ENCODE peak calls at places on chromosomes 1 and 21, in four cellular contexts. G is PC-3; Z is activated CD8-positive, alpha-beta T cell treated with anti-CD3 and anti-CD28 coated beads, Interleukin-2, amount 10 ng/mL, durations not matched to agents 7 days and 5 days; A is T-helper 17 cell. D is an unnamed sample.

GRCh38 chr1:47839460-47839760 is 157.8 kb downstream of the TRABD2B start:
- ATAC-seq in A (no peak), G (no peak), Z (no peak), D (no peak)

GRCh38 chr1:93798301-93798700 is 80.7 kb downstream of the DNTTIP2 start:
- ATAC-seq in G (peak), A (no peak), Z (no peak), D (peak)

GRCh38 chr1:155479205-155479604 is 83.4 kb downstream of the ASH1L start:
- ATAC-seq in G (no peak), A (no peak), Z (no peak), D (peak)

GRCh38 chr1:175195281-175195680 is 2.7 kb upstream of the KIAA0040 start:
- ATAC-seq in A (no peak), Z (no peak), G (no peak), D (no peak)

GRCh38 chr1:64051801-64052200 is 151.6 kb upstream of the UBE2U start:
- ATAC-seq in A (no peak), Z (no peak), G (no peak), D (no peak)

GRCh38 chr1:41365772-41366427 is 4.7 kb downstream of the FOXO6 start:
- ATAC-seq in A (peak), G (no peak), Z (no peak), D (peak)

GRCh38 chr1:227315500-227316346 is 2.6 kb downstream of the CDC42BPA start:
- ATAC-seq in G (no peak), A (no peak), Z (no peak), D (peak)

GRCh38 chr1:67500413-67500959 is 70.3 kb upstream of the SERBP1 start:
- ATAC-seq in G (peak), Z (peak), A (peak), D (peak)

GRCh38 chr21:39110431-39110830 is 72.8 kb downstream of the PSMG1 start:
- ATAC-seq in Z (no peak), A (no peak), G (no peak), D (no peak)

GRCh38 chr1:176603696-176604095 is 140.7 kb downstream of the PAPPA2 start:
- ATAC-seq in A (no peak), Z (no peak), G (no peak), D (no peak)

GRCh38 chr1:84442256-84442655 is 36.8 kb upstream of the RPF1 start:
- ATAC-seq in G (peak), A (peak), Z (peak), D (peak)

GRCh38 chr1:31768407-31768806 is 4.3 kb upstream of the ADGRB2 start:
- ATAC-seq in G (no peak), Z (no peak), A (no peak), D (no peak)

GRCh38 chr1:182357177-182357576 is 34.4 kb downstream of the GLUL start:
- ATAC-seq in A (no peak), Z (no peak), G (no peak), D (no peak)

GRCh38 chr1:221726331-221726692 is 15.6 kb downstream of the DUSP10 start:
- ATAC-seq in G (no peak), Z (peak), A (peak), D (no peak)

GRCh38 chr1:36136535-36136934 is 11.5 kb upstream of the COL8A2 start:
- ATAC-seq in A (no peak), G (peak), Z (no peak), D (peak)

GRCh38 chr1:198542632-198543031 is 2.2 kb upstream of the ATP6V1G3 start:
- ATAC-seq in G (no peak), Z (no peak), A (no peak), D (no peak)

GRCh38 chr1:229758101-229759036 is 132.3 kb downstream of the URB2 start:
- ATAC-seq in Z (no peak), G (no peak), A (no peak), D (no peak)

GRCh38 chr1:26790551-26790953 is 2.8 kb downstream of the PIGV start:
- ATAC-seq in A (no peak), G (no peak), Z (no peak), D (no peak)

GRCh38 chr1:192225713-192226112 is 67.5 kb downstream of the RGS18 start:
- ATAC-seq in A (no peak), Z (no peak), G (no peak), D (no peak)

GRCh38 chr21:34517491-34518245 is 5.7 kb upstream of the KCNE1 start:
- ATAC-seq in A (peak), Z (peak), G (peak), D (peak)

GRCh38 chr1:72184099-72184695 is 98.1 kb downstream of the NEGR1 start:
- ATAC-seq in A (no peak), G (no peak), Z (no peak), D (no peak)

GRCh38 chr1:216905052-216905580 is 181.9 kb upstream of the ESRRG start:
- ATAC-seq in A (no peak), Z (no peak), G (no peak), D (no peak)

GRCh38 chr1:15756143-15757015 is 2.2 kb upstream of the FBLIM1 start:
- ATAC-seq in G (peak), A (peak), Z (peak), D (no peak)

GRCh38 chr1:60152886-60153285 is 79.3 kb upstream of the C1orf87 start:
- ATAC-seq in Z (no peak), A (no peak), G (no peak), D (no peak)

GRCh38 chr21:40373760-40374159 is 473.2 kb downstream of the DSCAM start:
- ATAC-seq in G (no peak), A (no peak), Z (no peak), D (no peak)

GRCh38 chr1:19728413-19729145 is 63.9 kb downstream of the HTR6 start:
- ATAC-seq in Z (no peak), A (no peak), G (no peak), D (no peak)

GRCh38 chr1:55064861-55065263 is 25.5 kb downstream of the PCSK9 start:
- ATAC-seq in G (peak), A (no peak), Z (no peak), D (peak)

GRCh38 chr21:14875704-14876364 is 189.0 kb downstream of the NRIP1 start:
- ATAC-seq in G (no peak), A (no peak), Z (no peak), D (no peak)

D was measured in SK-N-SH treated with all-trans-retinoic acid at 6 μM for 48 hours.